ENCODE peak calls at places on chromosomes 4 and X, in six cellular contexts. One of them, this sample, is unnamed.

GRCh38 chrX:36909584-36909983 is 98.6 kb upstream of the FAM47C start:
- DNase-seq in fibroblast of lung: peak
- DNase-seq in stomach: no peak
- DNase-seq in cardiac muscle cell: peak
- DNase-seq in psoas muscle: no peak
- DNase-seq in GM23338: no peak
- DNase-seq in this sample: no peak

GRCh38 chr4:6463311-6464289 is 8.8 kb downstream of the PPP2R2C start:
- DNase-seq in GM23338: no peak
- DNase-seq in psoas muscle: no peak
- DNase-seq in fibroblast of lung: no peak
- DNase-seq in cardiac muscle cell: no peak
- DNase-seq in stomach: peak
- DNase-seq in this sample: peak

GRCh38 chrX:154096140-154097002 is 1.1 kb downstream of the MECP2 start:
- DNase-seq in fibroblast of lung: peak
- DNase-seq in psoas muscle: peak
- DNase-seq in stomach: no peak
- DNase-seq in cardiac muscle cell: peak
- DNase-seq in GM23338: no peak
- DNase-seq in this sample: no peak

GRCh38 chr4:68145261-68145660 is 15.6 kb upstream of the TMPRSS11F start:
- DNase-seq in GM23338: no peak
- DNase-seq in cardiac muscle cell: no peak
- DNase-seq in fibroblast of lung: no peak
- DNase-seq in psoas muscle: no peak
- DNase-seq in stomach: no peak
- DNase-seq in this sample: no peak

GRCh38 chr4:74056858-74057562 is 18.5 kb upstream of the CXCL3 start:
- DNase-seq in cardiac muscle cell: peak
- DNase-seq in psoas muscle: no peak
- DNase-seq in fibroblast of lung: peak
- DNase-seq in stomach: no peak
- DNase-seq in GM23338: no peak
- DNase-seq in this sample: no peak

GRCh38 chr4:62320612-62321011 is 1120.5 kb downstream of the ADGRL3 start:
- DNase-seq in stomach: no peak
- DNase-seq in psoas muscle: no peak
- DNase-seq in fibroblast of lung: no peak
- DNase-seq in GM23338: no peak
- DNase-seq in cardiac muscle cell: no peak
- DNase-seq in this sample: no peak

GRCh38 chrX:44462851-44463250 is 79.8 kb downstream of the FUNDC1 start:
- DNase-seq in cardiac muscle cell: no peak
- DNase-seq in fibroblast of lung: peak
- DNase-seq in stomach: no peak
- DNase-seq in psoas muscle: no peak
- DNase-seq in GM23338: peak
- DNase-seq in this sample: no peak

GRCh38 chr4:26330186-26330787 is 9.5 kb downstream of the RBPJ start:
- DNase-seq in cardiac muscle cell: peak
- DNase-seq in fibroblast of lung: peak
- DNase-seq in GM23338: peak
- DNase-seq in stomach: no peak
- DNase-seq in psoas muscle: no peak
- DNase-seq in this sample: no peak

GRCh38 chr4:121726642-121727268 is 30.0 kb upstream of the ANXA5 start:
- DNase-seq in fibroblast of lung: peak
- DNase-seq in GM23338: peak
- DNase-seq in cardiac muscle cell: peak
- DNase-seq in stomach: no peak
- DNase-seq in psoas muscle: no peak
- DNase-seq in this sample: no peak

GRCh38 chrX:68440940-68441339 is 7.6 kb upstream of the OPHN1 start:
- DNase-seq in psoas muscle: peak
- DNase-seq in GM23338: no peak
- DNase-seq in stomach: peak
- DNase-seq in cardiac muscle cell: peak
- DNase-seq in fibroblast of lung: peak
- DNase-seq in this sample: no peak

DNA sequence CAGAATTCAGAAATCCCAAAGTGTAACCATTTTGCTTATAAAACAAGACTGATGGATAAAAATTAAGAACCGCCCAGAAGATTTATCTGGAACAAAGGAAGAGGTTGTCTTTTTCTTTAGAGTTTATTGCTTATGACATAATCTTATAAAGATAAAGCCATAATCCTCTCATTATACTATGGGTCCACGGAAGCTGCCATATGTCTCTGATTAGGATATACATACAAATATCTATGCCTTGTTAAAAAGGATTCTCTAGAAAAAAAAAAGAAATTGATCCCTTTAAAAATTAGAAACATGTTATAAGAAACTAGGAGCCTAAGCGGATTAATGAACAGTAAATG is 70.5 kb downstream of the RELL1 start:
- DNase-seq in GM23338: no peak
- DNase-seq in fibroblast of lung: no peak
- DNase-seq in psoas muscle: no peak
- DNase-seq in stomach: no peak
- DNase-seq in cardiac muscle cell: no peak
- DNase-seq in this sample: no peak
- H3K27ac ChIP-seq in GM23338: no peak
- H3K27ac ChIP-seq in fibroblast of lung: no peak
- H3K27ac ChIP-seq in psoas muscle: no peak
- H3K27ac ChIP-seq in stomach: no peak
- H3K27ac ChIP-seq in cardiac muscle cell: no peak
- H3K27ac ChIP-seq in this sample: no peak

DNA sequence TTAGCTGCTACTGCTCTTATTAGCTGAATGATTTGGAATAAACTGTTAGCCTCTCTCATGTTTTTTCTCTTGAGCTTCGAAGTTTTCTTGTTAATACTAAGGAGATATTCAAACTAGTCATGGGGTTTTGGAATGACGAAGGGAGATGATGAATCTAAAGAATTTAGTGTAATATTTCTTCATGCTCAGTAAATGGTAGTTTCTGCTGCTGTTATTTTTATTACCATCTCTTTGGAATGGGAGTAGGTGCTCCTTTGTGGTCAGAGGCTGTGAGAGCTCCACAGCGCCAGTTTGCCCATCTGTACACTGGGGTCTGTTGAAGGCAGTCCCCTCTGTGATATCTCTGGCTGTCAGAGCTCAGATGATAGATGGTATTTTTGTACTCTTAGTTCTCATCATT is 33.7 kb downstream of the HTT start:
- DNase-seq in cardiac muscle cell: no peak
- DNase-seq in fibroblast of lung: no peak
- DNase-seq in psoas muscle: no peak
- DNase-seq in stomach: no peak
- DNase-seq in GM23338: no peak
- DNase-seq in this sample: no peak
- H3K27ac ChIP-seq in cardiac muscle cell: no peak
- H3K27ac ChIP-seq in fibroblast of lung: peak
- H3K27ac ChIP-seq in psoas muscle: peak
- H3K27ac ChIP-seq in stomach: peak
- H3K27ac ChIP-seq in GM23338: no peak
- H3K27ac ChIP-seq in this sample: no peak

GRCh38 chr4:148118179-148118578 is 324.0 kb downstream of the NR3C2 start:
- DNase-seq in fibroblast of lung: no peak
- DNase-seq in psoas muscle: no peak
- DNase-seq in GM23338: no peak
- DNase-seq in cardiac muscle cell: no peak
- DNase-seq in stomach: no peak
- DNase-seq in this sample: no peak
- H3K27ac ChIP-seq in fibroblast of lung: no peak
- H3K27ac ChIP-seq in psoas muscle: peak
- H3K27ac ChIP-seq in GM23338: no peak
- H3K27ac ChIP-seq in cardiac muscle cell: no peak
- H3K27ac ChIP-seq in stomach: no peak
- H3K27ac ChIP-seq in this sample: no peak

GRCh38 chr4:54548098-54548620 is 109.6 kb upstream of the KIT start:
- DNase-seq in GM23338: no peak
- DNase-seq in psoas muscle: no peak
- DNase-seq in fibroblast of lung: no peak
- DNase-seq in stomach: no peak
- DNase-seq in cardiac muscle cell: no peak
- DNase-seq in this sample: no peak
- H3K27ac ChIP-seq in GM23338: no peak
- H3K27ac ChIP-seq in psoas muscle: no peak
- H3K27ac ChIP-seq in fibroblast of lung: no peak
- H3K27ac ChIP-seq in stomach: peak
- H3K27ac ChIP-seq in cardiac muscle cell: no peak
- H3K27ac ChIP-seq in this sample: no peak

GRCh38 chrX:13761606-13762005 is 27.1 kb downstream of the OFD1 start:
- DNase-seq in cardiac muscle cell: peak
- DNase-seq in fibroblast of lung: peak
- DNase-seq in stomach: no peak
- DNase-seq in GM23338: peak
- DNase-seq in psoas muscle: no peak
- DNase-seq in this sample: no peak
- H3K27ac ChIP-seq in cardiac muscle cell: no peak
- H3K27ac ChIP-seq in fibroblast of lung: no peak
- H3K27ac ChIP-seq in stomach: peak
- H3K27ac ChIP-seq in GM23338: peak
- H3K27ac ChIP-seq in psoas muscle: no peak
- H3K27ac ChIP-seq in this sample: no peak

GRCh38 chr4:142242156-142242555 is 603.9 kb downstream of the INPP4B start:
- DNase-seq in psoas muscle: no peak
- DNase-seq in cardiac muscle cell: no peak
- DNase-seq in stomach: no peak
- DNase-seq in fibroblast of lung: no peak
- DNase-seq in GM23338: no peak
- DNase-seq in this sample: no peak

GRCh38 chr4:142236268-142236667 is 599.9 kb downstream of the IL15 start:
- DNase-seq in cardiac muscle cell: no peak
- DNase-seq in stomach: no peak
- DNase-seq in fibroblast of lung: no peak
- DNase-seq in GM23338: no peak
- DNase-seq in psoas muscle: no peak
- DNase-seq in this sample: no peak

GRCh38 chr4:142243250-142243649 is 602.9 kb downstream of the INPP4B start:
- DNase-seq in stomach: no peak
- DNase-seq in fibroblast of lung: peak
- DNase-seq in GM23338: no peak
- DNase-seq in psoas muscle: no peak
- DNase-seq in cardiac muscle cell: no peak
- DNase-seq in this sample: no peak

DNA sequence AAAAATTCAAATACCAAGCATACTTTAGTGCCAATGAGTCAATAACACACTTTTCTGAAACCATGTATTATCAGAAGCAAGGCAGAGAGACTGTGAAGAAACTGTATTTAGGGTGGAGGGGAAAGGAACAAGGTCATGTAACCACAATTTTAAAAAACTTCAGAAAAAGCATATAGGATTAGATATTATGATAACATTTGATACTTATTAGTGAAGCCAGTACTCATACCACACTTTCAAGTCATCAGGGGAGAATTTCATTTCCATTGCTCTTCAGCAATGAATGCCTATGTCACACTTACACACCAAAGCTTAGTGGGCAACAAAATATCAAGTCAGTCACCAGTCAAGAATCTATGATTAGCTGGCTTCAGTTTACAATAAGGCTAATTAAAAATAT is 602.2 kb downstream of the IL15 start:
- DNase-seq in psoas muscle: no peak
- DNase-seq in GM23338: no peak
- DNase-seq in stomach: no peak
- DNase-seq in cardiac muscle cell: no peak
- DNase-seq in fibroblast of lung: peak
- DNase-seq in this sample: no peak
- H3K27ac ChIP-seq in psoas muscle: no peak
- H3K27ac ChIP-seq in GM23338: no peak
- H3K27ac ChIP-seq in stomach: no peak
- H3K27ac ChIP-seq in cardiac muscle cell: no peak
- H3K27ac ChIP-seq in fibroblast of lung: no peak
- H3K27ac ChIP-seq in this sample: no peak

GRCh38 chr4:127783026-127783769 is 1.1 kb downstream of the HSPA4L start:
- DNase-seq in GM23338: peak
- DNase-seq in cardiac muscle cell: peak
- DNase-seq in psoas muscle: peak
- DNase-seq in stomach: peak
- DNase-seq in fibroblast of lung: peak
- DNase-seq in this sample: peak
- H3K27ac ChIP-seq in GM23338: no peak
- H3K27ac ChIP-seq in cardiac muscle cell: no peak
- H3K27ac ChIP-seq in psoas muscle: peak
- H3K27ac ChIP-seq in stomach: peak
- H3K27ac ChIP-seq in fibroblast of lung: peak
- H3K27ac ChIP-seq in this sample: peak

GRCh38 chrX:39895228-39896110 is 202.3 kb downstream of the BCOR start:
- DNase-seq in psoas muscle: no peak
- DNase-seq in GM23338: no peak
- DNase-seq in stomach: peak
- DNase-seq in fibroblast of lung: no peak
- DNase-seq in cardiac muscle cell: no peak
- DNase-seq in this sample: no peak

GRCh38 chrX:39897741-39898097 is 200.0 kb downstream of the BCOR start:
- DNase-seq in psoas muscle: no peak
- DNase-seq in fibroblast of lung: no peak
- DNase-seq in cardiac muscle cell: no peak
- DNase-seq in stomach: no peak
- DNase-seq in GM23338: no peak
- DNase-seq in this sample: no peak

GRCh38 chrX:39898147-39898546 is 199.6 kb downstream of the BCOR start:
- DNase-seq in GM23338: no peak
- DNase-seq in fibroblast of lung: no peak
- DNase-seq in stomach: no peak
- DNase-seq in psoas muscle: no peak
- DNase-seq in cardiac muscle cell: no peak
- DNase-seq in this sample: no peak

GRCh38 chrX:39899059-39899458 is 198.7 kb downstream of the BCOR start:
- DNase-seq in fibroblast of lung: no peak
- DNase-seq in cardiac muscle cell: no peak
- DNase-seq in GM23338: no peak
- DNase-seq in stomach: no peak
- DNase-seq in psoas muscle: no peak
- DNase-seq in this sample: no peak

GRCh38 chrX:39896951-39897740 is 200.6 kb downstream of the BCOR start:
- DNase-seq in GM23338: peak
- DNase-seq in stomach: no peak
- DNase-seq in psoas muscle: no peak
- DNase-seq in fibroblast of lung: peak
- DNase-seq in cardiac muscle cell: peak
- DNase-seq in this sample: no peak
- H3K27ac ChIP-seq in GM23338: no peak
- H3K27ac ChIP-seq in stomach: no peak
- H3K27ac ChIP-seq in psoas muscle: no peak
- H3K27ac ChIP-seq in fibroblast of lung: peak
- H3K27ac ChIP-seq in cardiac muscle cell: no peak
- H3K27ac ChIP-seq in this sample: no peak

DNA sequence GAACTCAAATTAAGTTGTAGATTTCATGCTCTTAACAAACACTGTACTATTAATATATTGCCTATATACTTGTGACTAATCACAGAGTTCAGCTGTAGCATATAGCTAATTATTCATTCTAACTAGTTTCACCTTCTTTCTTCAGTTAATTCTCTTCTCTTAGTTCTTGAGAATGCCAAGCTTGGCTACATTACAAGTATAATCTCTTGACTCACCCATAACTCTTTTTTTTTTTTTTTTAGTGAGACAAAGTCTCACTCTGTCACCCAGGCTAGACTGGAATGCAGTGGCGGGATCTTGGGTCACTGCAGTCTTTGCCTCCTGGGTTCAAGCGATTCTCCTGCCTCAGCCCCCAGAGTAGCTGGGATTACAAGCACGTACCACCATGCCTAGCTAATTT is 5.4 kb downstream of the KLHL5 start:
- DNase-seq in GM23338: no peak
- DNase-seq in stomach: no peak
- DNase-seq in cardiac muscle cell: peak
- DNase-seq in fibroblast of lung: no peak
- DNase-seq in psoas muscle: no peak
- DNase-seq in this sample: no peak
- H3K27ac ChIP-seq in GM23338: no peak
- H3K27ac ChIP-seq in stomach: no peak
- H3K27ac ChIP-seq in cardiac muscle cell: no peak
- H3K27ac ChIP-seq in fibroblast of lung: no peak
- H3K27ac ChIP-seq in psoas muscle: no peak
- H3K27ac ChIP-seq in this sample: no peak

This sample was measured in substantia nigra.